ENCODE peak calls at places on chromosomes 12 and 14, in four cellular contexts. O, Z, Q and D are unnamed samples.

GRCh38 chr12:467591-467990 is 7.9 kb downstream of the B4GALNT3 start:
- DNase-seq in O (no peak), Q (no peak), Z (no peak), D (no peak)

GRCh38 chr12:56127888-56128668 is at the start of gene ESYT1:
- DNase-seq in Z (peak), O (peak), Q (peak), D (peak)

GRCh38 chr14:20440882-20441281 is 4.9 kb upstream of the KLHL33 start:
- DNase-seq in Q (no peak), Z (no peak), O (no peak), D (no peak)

GRCh38 chr12:122947352-122947792 is 18.9 kb downstream of the ABCB9 start:
- DNase-seq in Q (no peak), Z (no peak), O (no peak), D (no peak)

GRCh38 chr14:105532735-105533141 is 6.4 kb downstream of the TMEM121 start:
- DNase-seq in Q (peak), Z (no peak), O (no peak), D (no peak)

GRCh38 chr14:104135121-104135903 is 3.1 kb upstream of the KIF26A start:
- DNase-seq in Q (peak), Z (no peak), O (no peak), D (no peak)

GRCh38 chr12:75632452-75632851 is 121.0 kb upstream of the KRR1 start:
- DNase-seq in Z (no peak), Q (peak), O (no peak), D (no peak)

GRCh38 chr12:94174576-94174975 is 26.2 kb downstream of the PLXNC1 start:
- DNase-seq in Q (no peak), Z (no peak), O (no peak), D (no peak)